ENCODE peak calls at places on chromosome 19, in five cellular contexts. U is WTC11, O is K562, Z is HepG2, J is GM12878. K is an unnamed sample.

GRCh38 chr19:38304866-38305429 is 897 bp downstream of the C19orf33 start:
- DNase-seq in J (no peak), U (peak; percentile 90), Z (peak; percentile 76), O (peak; percentile 97), K (peak; percentile 83)

GRCh38 chr19:39499082-39499642 is 415 bp downstream of the DLL3 start:
- DNase-seq in J (no peak), U (peak; percentile 66), O (no peak), Z (no peak), K (peak; percentile 80)

GRCh38 chr19:31220540-31220939 is 128.7 kb downstream of the TSHZ3 start:
- DNase-seq in U (no peak), J (no peak), Z (no peak), O (peak; percentile 17), K (no peak)

GRCh38 chr19:39196320-39196719 is 444 bp upstream of the NCCRP1 start:
- DNase-seq in U (no peak), Z (no peak), J (no peak), O (no peak), K (peak; percentile 58)

GRCh38 chr19:38303517-38304351 is at the start of gene C19orf33:
- DNase-seq in U (peak; percentile 71), O (peak; percentile 47), J (no peak), Z (no peak), K (peak; percentile 69)

GRCh38 chr19:56699552-56699951 is 28.0 kb upstream of the ZNF835 start:
- DNase-seq in J (no peak), U (no peak), O (no peak), Z (no peak), K (no peak)

GRCh38 chr19:55165952-55166529 is 372 bp downstream of the DNAAF3 start:
- DNase-seq in U (peak; percentile 93), J (no peak), O (peak; percentile 60), Z (peak; percentile 85), K (no peak)

GRCh38 chr19:2097330-2098327 is 914 bp downstream of the IZUMO4 start:
- DNase-seq in U (no peak), Z (no peak), O (no peak), J (no peak), K (peak; percentile 57)

GRCh38 chr19:51784922-51785690 is 9.9 kb upstream of the FPR3 start:
- DNase-seq in J (peak; percentile 32), U (no peak), O (no peak), Z (no peak), K (no peak)

GRCh38 chr19:28531979-28532378 is 681.0 kb downstream of the UQCRFS1 start:
- DNase-seq in J (no peak), Z (no peak), U (no peak), O (no peak), K (no peak)

GRCh38 chr19:11506101-11506555 is 489 bp upstream of the ZNF653 start:
- DNase-seq in J (no peak), U (no peak), O (no peak), Z (no peak), K (no peak)

GRCh38 chr19:33296473-33297060 is 5.8 kb downstream of the CEBPA start:
- DNase-seq in U (no peak), J (no peak), Z (no peak), O (no peak), K (no peak)

DNA sequence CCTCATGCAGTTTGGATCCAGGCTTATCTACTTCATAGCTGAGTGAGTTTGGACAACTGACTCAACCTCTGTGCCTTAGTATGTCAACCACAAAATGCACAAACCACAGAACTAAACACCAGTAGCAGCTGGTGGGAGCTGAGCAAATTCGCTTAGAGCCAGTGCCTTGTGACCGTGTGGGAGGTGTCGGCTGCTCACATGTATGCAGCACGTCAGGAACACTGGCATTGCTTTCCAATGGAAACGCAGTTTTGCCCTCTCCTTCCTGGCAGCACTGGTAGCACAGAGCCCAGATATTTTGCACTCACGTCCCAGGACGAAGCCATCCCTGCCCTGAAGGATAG is 8.3 kb upstream of the NTN5 start:
- DNase-seq in O (no peak), J (no peak), U (no peak), Z (no peak), K (no peak)
- TF ChIP-seq ATF3 in O (no peak), J (no peak), U (no peak), Z (no peak), K (no peak)

GRCh38 chr19:46069841-46070341 is 29.1 kb upstream of the IGFL4 start:
- DNase-seq in U (no peak), Z (peak; percentile 42), J (no peak), O (no peak), K (no peak)
- TF ChIP-seq USF2 in U (no peak), Z (no peak), J (no peak), O (no peak), K (no peak)

GRCh38 chr19:35484637-35485036 is 5.6 kb downstream of the KRTDAP start:
- DNase-seq in Z (no peak), U (no peak), J (peak; percentile 85), O (no peak), K (no peak)
- TF ChIP-seq ATF3 in Z (no peak), U (no peak), J (no peak), O (no peak), K (no peak)

GRCh38 chr19:40512473-40513344 is 45.9 kb downstream of the SPTBN4 start:
- DNase-seq in U (peak; percentile 67), J (no peak), O (no peak), Z (no peak), K (peak; percentile 77)

GRCh38 chr19:40510526-40511115 is 43.8 kb downstream of the SPTBN4 start:
- DNase-seq in U (no peak), J (no peak), Z (no peak), O (no peak), K (no peak)

GRCh38 chr19:40512110-40512472 is 45.3 kb downstream of the SPTBN4 start:
- DNase-seq in J (no peak), O (no peak), Z (no peak), U (no peak), K (no peak)

GRCh38 chr19:40513345-40513678 is 46.5 kb downstream of the SPTBN4 start:
- DNase-seq in Z (no peak), O (no peak), U (no peak), J (no peak), K (no peak)

DNA sequence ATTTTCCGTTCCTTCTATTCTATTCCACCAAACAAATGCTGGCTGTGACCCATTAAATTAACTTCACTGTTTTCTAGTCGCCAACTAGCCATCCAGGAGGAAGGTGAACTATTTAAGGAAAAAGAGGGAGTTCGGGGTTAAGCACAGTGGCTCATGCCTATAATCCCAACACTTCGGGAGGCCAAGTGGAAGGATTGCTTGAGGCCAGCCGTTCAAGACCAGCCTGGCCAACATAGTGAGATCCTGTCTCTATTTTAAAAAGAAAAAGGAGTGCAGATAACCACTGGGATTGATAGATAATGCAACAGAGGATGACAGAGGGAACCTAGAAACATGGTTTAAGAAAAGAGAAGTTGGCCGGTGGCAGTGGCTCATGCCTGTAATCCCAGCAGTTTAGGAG is 44.7 kb downstream of the SPTBN4 start:
- DNase-seq in Z (no peak), O (no peak), U (no peak), J (no peak), K (no peak)
- TF ChIP-seq USF2 in Z (no peak), O (no peak), U (no peak), J (no peak), K (no peak)